ENCODE peak calls at places on chromosomes 7 and 10, in eight cellular contexts. One of them, this sample, is unnamed.

GRCh38 chr10:89693176-89693575 is 8.2 kb upstream of the KIF20B start:
- DNase-seq in fibroblast of lung: no peak
- DNase-seq in neural crest cell: no peak
- DNase-seq in GM06990: no peak
- DNase-seq in cardiac muscle cell: no peak
- DNase-seq in ACHN: no peak
- DNase-seq in activated CD8-positive, alpha-beta memory T cell treated with anti-CD3 and anti-CD28 coated beads, Interleukin-2, amount 50 U/mL, for 4 hours: no peak
- DNase-seq in posterior cingulate gyrus: no peak
- DNase-seq in this sample: no peak

GRCh38 chr10:1169186-1169885 is 113.2 kb downstream of the WDR37 start:
- DNase-seq in fibroblast of lung: no peak
- DNase-seq in neural crest cell: no peak
- DNase-seq in GM06990: no peak
- DNase-seq in cardiac muscle cell: no peak
- DNase-seq in ACHN: no peak
- DNase-seq in activated CD8-positive, alpha-beta memory T cell treated with anti-CD3 and anti-CD28 coated beads, Interleukin-2, amount 50 U/mL, for 4 hours: no peak
- DNase-seq in posterior cingulate gyrus: no peak
- DNase-seq in this sample: no peak

GRCh38 chr7:151426486-151426905 is 13.4 kb downstream of the CRYGN start:
- DNase-seq in fibroblast of lung: peak; percentile 96
- DNase-seq in neural crest cell: no peak
- DNase-seq in GM06990: no peak
- DNase-seq in cardiac muscle cell: peak; percentile 99
- DNase-seq in ACHN: peak; percentile 86
- DNase-seq in activated CD8-positive, alpha-beta memory T cell treated with anti-CD3 and anti-CD28 coated beads, Interleukin-2, amount 50 U/mL, for 4 hours: no peak
- DNase-seq in posterior cingulate gyrus: no peak
- DNase-seq in this sample: no peak

GRCh38 chr10:38174341-38174740 is 80.2 kb downstream of the ZNF37A start:
- DNase-seq in fibroblast of lung: no peak
- DNase-seq in neural crest cell: no peak
- DNase-seq in GM06990: no peak
- DNase-seq in cardiac muscle cell: no peak
- DNase-seq in ACHN: no peak
- DNase-seq in activated CD8-positive, alpha-beta memory T cell treated with anti-CD3 and anti-CD28 coated beads, Interleukin-2, amount 50 U/mL, for 4 hours: no peak
- DNase-seq in posterior cingulate gyrus: no peak
- DNase-seq in this sample: no peak

GRCh38 chr7:90625562-90625961 is 29.4 kb downstream of the CDK14 start:
- DNase-seq in fibroblast of lung: peak; percentile 74
- DNase-seq in neural crest cell: no peak
- DNase-seq in GM06990: no peak
- DNase-seq in cardiac muscle cell: peak; percentile 95
- DNase-seq in ACHN: peak; percentile 27
- DNase-seq in activated CD8-positive, alpha-beta memory T cell treated with anti-CD3 and anti-CD28 coated beads, Interleukin-2, amount 50 U/mL, for 4 hours: no peak
- DNase-seq in posterior cingulate gyrus: peak; percentile 27
- DNase-seq in this sample: peak; percentile 70

GRCh38 chr7:108308913-108309312 is 147.3 kb downstream of the NRCAM start:
- DNase-seq in fibroblast of lung: peak; percentile 74
- DNase-seq in neural crest cell: no peak
- DNase-seq in GM06990: no peak
- DNase-seq in cardiac muscle cell: peak; percentile 85
- DNase-seq in ACHN: no peak
- DNase-seq in activated CD8-positive, alpha-beta memory T cell treated with anti-CD3 and anti-CD28 coated beads, Interleukin-2, amount 50 U/mL, for 4 hours: no peak
- DNase-seq in posterior cingulate gyrus: no peak
- DNase-seq in this sample: no peak

GRCh38 chr10:18449631-18450030 is 201.8 kb downstream of the NSUN6 start:
- DNase-seq in fibroblast of lung: no peak
- DNase-seq in neural crest cell: no peak
- DNase-seq in GM06990: no peak
- DNase-seq in cardiac muscle cell: no peak
- DNase-seq in ACHN: no peak
- DNase-seq in activated CD8-positive, alpha-beta memory T cell treated with anti-CD3 and anti-CD28 coated beads, Interleukin-2, amount 50 U/mL, for 4 hours: no peak
- DNase-seq in posterior cingulate gyrus: no peak
- DNase-seq in this sample: no peak

GRCh38 chr10:36581237-36581636 is 544.2 kb upstream of the ANKRD30A start:
- DNase-seq in fibroblast of lung: no peak
- DNase-seq in neural crest cell: no peak
- DNase-seq in GM06990: no peak
- DNase-seq in cardiac muscle cell: no peak
- DNase-seq in ACHN: no peak
- DNase-seq in activated CD8-positive, alpha-beta memory T cell treated with anti-CD3 and anti-CD28 coated beads, Interleukin-2, amount 50 U/mL, for 4 hours: no peak
- DNase-seq in posterior cingulate gyrus: no peak
- DNase-seq in this sample: no peak

GRCh38 chr10:84190621-84191020 is 3.7 kb upstream of the CDHR1 start:
- DNase-seq in fibroblast of lung: no peak
- DNase-seq in neural crest cell: no peak
- DNase-seq in GM06990: no peak
- DNase-seq in cardiac muscle cell: no peak
- DNase-seq in ACHN: no peak
- DNase-seq in activated CD8-positive, alpha-beta memory T cell treated with anti-CD3 and anti-CD28 coated beads, Interleukin-2, amount 50 U/mL, for 4 hours: no peak
- DNase-seq in posterior cingulate gyrus: no peak
- DNase-seq in this sample: no peak

GRCh38 chr7:28755255-28755654 is 202.9 kb downstream of the TRIL start:
- DNase-seq in fibroblast of lung: peak; percentile 42
- DNase-seq in neural crest cell: no peak
- DNase-seq in GM06990: no peak
- DNase-seq in cardiac muscle cell: peak; percentile 68
- DNase-seq in ACHN: peak; percentile 46
- DNase-seq in activated CD8-positive, alpha-beta memory T cell treated with anti-CD3 and anti-CD28 coated beads, Interleukin-2, amount 50 U/mL, for 4 hours: no peak
- DNase-seq in posterior cingulate gyrus: no peak
- DNase-seq in this sample: no peak